ENCODE peak calls at places on chromosomes 2 and 18, in four cellular contexts. O is AG04450, N is tibial nerve, V is memory B cell. P is an unnamed sample.

GRCh38 chr18:25310045-25310444 is 41.9 kb downstream of the ZNF521 start:
- DNase-seq in N (no peak), O (no peak), V (no peak), P (peak)

GRCh38 chr2:72131916-72132841 is 15.5 kb downstream of the CYP26B1 start:
- DNase-seq in N (no peak), O (no peak), V (no peak), P (no peak)

GRCh38 chr2:166671831-166672230 is 177.8 kb upstream of the SCN7A start:
- DNase-seq in O (no peak), N (no peak), V (no peak), P (no peak)

GRCh38 chr2:102126169-102126568 is 16.4 kb upstream of the IL1R1 start:
- DNase-seq in V (no peak), N (no peak), O (no peak), P (no peak)

GRCh38 chr18:61546598-61546997 is 213.4 kb downstream of the CDH20 start:
- DNase-seq in O (peak), N (peak), V (no peak), P (peak)

GRCh38 chr18:463442-464310 is 36.8 kb downstream of the COLEC12 start:
- DNase-seq in N (no peak), V (no peak), O (no peak), P (peak)

GRCh38 chr2:239153806-239154591 is 246.8 kb downstream of the HDAC4 start:
- DNase-seq in V (no peak), N (no peak), O (no peak), P (no peak)

GRCh38 chr2:177265386-177265690 is 811 bp upstream of the NFE2L2 start:
- DNase-seq in N (peak), V (no peak), O (no peak), P (no peak)

GRCh38 chr18:70243545-70243944 is 38.1 kb upstream of the RTTN start:
- DNase-seq in N (no peak), O (no peak), V (no peak), P (peak)

GRCh38 chr2:230418341-230419016 is 2.5 kb downstream of the SP100 start:
- DNase-seq in O (no peak), V (no peak), N (no peak), P (peak)

GRCh38 chr2:190318931-190319556 is 582 bp downstream of the HIBCH start:
- DNase-seq in V (no peak), N (peak), O (no peak), P (peak)

GRCh38 chr2:41194235-41194634 is 742.3 kb upstream of the SLC8A1 start:
- DNase-seq in N (no peak), O (no peak), V (no peak), P (peak)

P was measured in lung microvascular endothelial cell.